ENCODE peak calls at places on chromosomes 13 and 19, in five cellular contexts. W is astrocyte, Y is PC-3, C is endothelial cell of umbilical vein, Q is neural progenitor cell. A is an unnamed sample.

GRCh38 chr19:3525052-3525451 is 13.9 kb upstream of the TEKTIP1 start:
- DNase-seq in W (no peak), Y (no peak), C (no peak), Q (no peak), A (no peak)

GRCh38 chr13:88022826-88023225 is 351.7 kb downstream of the SLITRK5 start:
- DNase-seq in W (no peak), Y (no peak), C (no peak), Q (no peak), A (no peak)

GRCh38 chr19:46451352-46451751 is 20.0 kb downstream of the PNMA8A start:
- DNase-seq in W (no peak), Y (no peak), C (no peak), Q (no peak), A (no peak)

GRCh38 chr13:27857271-27857670 is 62.5 kb upstream of the PDX1 start:
- DNase-seq in W (no peak), Y (no peak), C (no peak), Q (no peak), A (no peak)

GRCh38 chr13:44259045-44260042 is 114.3 kb upstream of the SERP2 start:
- DNase-seq in W (peak; percentile 69), Y (peak; percentile 54), C (peak; percentile 67), Q (no peak), A (peak; percentile 64)

GRCh38 chr19:8251025-8251472 is 41.9 kb downstream of the CERS4 start:
- DNase-seq in W (peak; percentile 38), Y (no peak), C (no peak), Q (no peak), A (no peak)

GRCh38 chr19:57314146-57314545 is 6.1 kb upstream of the ZNF543 start:
- DNase-seq in W (no peak), Y (no peak), C (no peak), Q (no peak), A (no peak)

GRCh38 chr19:6278740-6279619 is 795 bp downstream of the MLLT1 start:
- DNase-seq in W (no peak), Y (no peak), C (no peak), Q (no peak), A (peak; percentile 32)

DNA sequence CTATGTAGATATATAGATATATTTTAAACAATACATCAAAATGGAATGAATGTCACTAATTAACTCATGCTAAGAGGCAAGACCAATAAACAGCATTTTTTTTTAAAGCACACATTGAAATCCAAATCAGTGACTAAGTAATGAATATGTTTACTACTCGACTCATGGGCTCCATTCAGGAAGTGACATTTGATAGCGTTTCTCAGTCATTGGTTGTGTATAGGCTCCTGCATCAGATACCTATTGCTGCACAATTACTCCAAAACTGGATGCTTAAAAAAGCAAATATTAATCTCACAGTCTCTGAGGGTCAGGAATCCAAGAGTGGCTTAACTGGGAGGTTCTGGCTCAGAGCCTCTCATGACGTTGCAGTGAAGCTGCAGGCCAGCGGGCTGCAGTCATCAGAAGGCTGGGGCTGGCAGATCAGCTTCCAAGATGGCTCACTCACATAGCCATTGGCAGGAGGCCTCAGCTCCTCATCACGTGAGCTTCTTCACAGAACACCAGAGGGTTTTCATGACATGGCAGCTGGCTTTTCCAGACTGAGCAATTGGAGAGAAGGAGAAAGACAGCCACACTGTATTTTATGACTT is 525.1 kb upstream of the NBEA start:
- DNase-seq in W (peak; percentile 83), Y (peak; percentile 67), C (no peak), Q (no peak), A (no peak)
- H2AFZ ChIP-seq in W (no peak overlapping the region), Y (peak overlapping the region; percentile 24), C (no peak overlapping the region), Q (no peak overlapping the region), A (no peak overlapping the region)

GRCh38 chr19:944171-944567 is 18.3 kb downstream of the ARID3A start:
- DNase-seq in W (no peak), Y (no peak), C (no peak), Q (no peak), A (no peak)
- H3K79me2 ChIP-seq in W (peaks cover 77% of the 10 kb centered on the region), Y (peaks cover 4% of the 10 kb centered on the region), C (no peaks in the 10 kb centered on the region), Q (peaks cover 95% of the 10 kb centered on the region), A (peaks cover 72% of the 10 kb centered on the region)

DNA sequence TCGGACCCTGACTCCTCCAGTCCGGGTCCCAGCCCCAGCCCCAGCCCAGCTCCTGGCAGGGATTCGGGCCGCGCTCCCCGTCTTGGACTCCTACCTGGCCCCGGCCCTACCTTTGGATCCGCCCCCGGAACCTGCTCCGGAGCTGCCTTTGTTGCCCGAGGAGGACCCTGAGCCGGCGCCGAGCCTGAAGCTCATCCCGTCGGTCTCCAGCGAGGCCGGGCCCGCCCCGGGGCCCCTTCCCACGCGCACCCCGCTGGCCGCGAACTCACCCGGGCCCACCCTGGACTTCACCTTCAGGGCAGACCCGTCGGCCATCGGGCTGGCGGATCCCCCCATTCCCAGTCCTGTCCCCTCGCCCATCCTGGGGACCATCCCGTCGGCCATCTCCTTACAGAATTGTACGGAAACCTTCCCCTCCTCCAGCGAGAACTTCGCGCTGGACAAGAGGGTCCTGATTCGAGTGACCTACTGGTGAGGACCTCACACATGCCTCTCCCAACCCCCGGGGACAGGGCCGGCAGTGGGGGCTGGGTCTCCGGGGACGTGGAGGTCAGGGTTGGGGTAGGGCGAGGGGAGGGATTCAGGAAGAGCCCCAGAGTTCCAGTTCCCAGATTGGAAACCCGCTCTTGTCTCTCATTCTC is 732 bp downstream of the SELENOV start:
- DNase-seq in W (no peak), Y (no peak), C (no peak), Q (peak; percentile 61), A (no peak)
- H2AFZ ChIP-seq in W (peak overlapping the region; percentile 52), Y (no peak overlapping the region), C (no peak overlapping the region), Q (peak overlapping the region; percentile 95), A (no peak overlapping the region)

GRCh38 chr13:66704110-66704509 is 526.0 kb downstream of the PCDH9 start:
- DNase-seq in W (no peak), Y (no peak), C (no peak), Q (no peak), A (no peak)
- H3K79me2 ChIP-seq in W (no peaks in the 10 kb centered on the region), Y (no peaks in the 10 kb centered on the region), C (no peaks in the 10 kb centered on the region), Q (no peaks in the 10 kb centered on the region), A (no peaks in the 10 kb centered on the region)

GRCh38 chr13:47121092-47121763 is 224.4 kb upstream of the HTR2A start:
- DNase-seq in W (no peak), Y (peak; percentile 60), C (no peak), Q (no peak), A (no peak)
- H2AFZ ChIP-seq in W (no peak overlapping the region), Y (peak overlapping the region; percentile 47), C (no peak overlapping the region), Q (peak overlapping the region; percentile 39), A (no peak overlapping the region)

GRCh38 chr13:97321101-97321500 is 99.0 kb downstream of the MBNL2 start:
- DNase-seq in W (no peak), Y (no peak), C (no peak), Q (no peak), A (no peak)
- H3K79me2 ChIP-seq in W (peaks cover 84% of the 10 kb centered on the region), Y (no peaks in the 10 kb centered on the region), C (peaks cover 58% of the 10 kb centered on the region), Q (no peaks in the 10 kb centered on the region), A (no peaks in the 10 kb centered on the region)

GRCh38 chr13:29597246-29597645 is 1.8 kb upstream of the SLC7A1 start:
- DNase-seq in W (no peak), Y (no peak), C (no peak), Q (no peak), A (no peak)

GRCh38 chr13:29594310-29594709 is 1.2 kb downstream of the SLC7A1 start:
- DNase-seq in W (peak; percentile 89), Y (peak; percentile 68), C (peak; percentile 74), Q (peak; percentile 52), A (peak; percentile 55)

GRCh38 chr13:29594710-29595379 is 643 bp downstream of the SLC7A1 start:
- DNase-seq in W (peak; percentile 51), Y (peak; percentile 47), C (peak; percentile 49), Q (peak; percentile 57), A (peak; percentile 65)

GRCh38 chr13:29596064-29596418 is 553 bp upstream of the SLC7A1 start:
- DNase-seq in W (no peak), Y (no peak), C (no peak), Q (no peak), A (no peak)

DNA sequence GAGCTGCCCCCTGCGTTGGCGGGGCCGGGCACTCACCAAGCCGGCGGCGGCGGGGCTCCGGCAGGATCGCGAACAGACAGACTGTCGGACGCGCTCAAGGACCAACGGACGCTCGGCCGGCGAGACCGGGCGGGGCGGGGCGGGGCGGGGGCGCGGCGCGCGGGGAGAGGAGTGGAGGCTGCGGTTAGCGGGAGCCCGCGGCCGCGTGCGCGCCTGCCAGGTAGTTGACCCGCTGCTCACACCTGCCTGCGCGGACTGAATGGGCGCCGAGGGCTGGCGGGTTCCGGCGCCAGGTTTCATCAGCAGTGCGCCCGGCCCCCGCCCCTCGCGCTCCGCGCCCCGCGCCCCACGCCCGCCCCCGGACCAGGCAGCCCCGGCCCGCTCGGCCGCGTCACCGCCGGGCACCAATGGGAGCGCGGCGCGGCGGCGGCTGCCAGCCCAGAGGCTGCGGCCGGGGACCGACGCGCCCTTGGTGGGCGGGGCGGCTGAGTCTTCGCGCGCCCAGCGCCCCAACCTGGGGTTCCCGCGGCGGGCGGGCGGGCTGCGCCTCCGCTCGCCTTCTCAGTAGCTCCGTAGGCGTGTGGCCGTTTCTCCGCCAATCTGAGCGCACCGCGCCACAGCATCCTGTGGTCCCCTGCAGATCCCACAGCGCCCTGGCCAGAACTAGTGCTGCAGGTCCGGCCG is at the start of gene SLC7A1:
- DNase-seq in W (peak; percentile 73), Y (peak; percentile 90), C (peak; percentile 84), Q (peak; percentile 96), A (peak; percentile 87)
- H2AFZ ChIP-seq in W (peak within 1 kb of the TSS; percentile 27), Y (peak within 1 kb of the TSS; percentile 52), C (peak within 1 kb of the TSS; percentile 78), Q (peak within 1 kb of the TSS; percentile 98), A (peak within 1 kb of the TSS; percentile 91)

GRCh38 chr19:49479975-49480628 is 6.1 kb downstream of the FLT3LG start:
- DNase-seq in W (no peak), Y (no peak), C (no peak), Q (no peak), A (no peak)
- H3K79me2 ChIP-seq in W (no peaks in the 10 kb centered on the region), Y (no peaks in the 10 kb centered on the region), C (no peaks in the 10 kb centered on the region), Q (no peaks in the 10 kb centered on the region), A (no peaks in the 10 kb centered on the region)

GRCh38 chr19:42121666-42122069 is 10.6 kb downstream of the POU2F2 start:
- DNase-seq in W (peak; percentile 69), Y (peak; percentile 71), C (peak; percentile 93), Q (no peak), A (peak; percentile 35)
- H2AFZ ChIP-seq in W (peak overlapping the region; percentile 52), Y (no peak overlapping the region), C (peak overlapping the region; percentile 46), Q (no peak overlapping the region), A (no peak overlapping the region)